ENCODE peak calls at places on chromosomes 4 and X, in six cellular contexts. G is upper lobe of left lung, E is stomach, A is AG10803, B is colonic mucosa, Y is breast epithelium. R is an unnamed sample.

GRCh38 chrX:16171944-16172343 is 4.7 kb downstream of the MAGEB17 start:
- DNase-seq in E (no peak), G (no peak), A (no peak), Y (no peak), B (no peak), R (no peak)

GRCh38 chrX:6226646-6227444 is 1.8 kb downstream of the NLGN4X start:
- DNase-seq in E (no peak), A (no peak), G (peak; percentile 62), B (no peak), Y (no peak), R (no peak)

GRCh38 chrX:139203681-139204575 is 326.6 kb upstream of the F9 start:
- DNase-seq in B (no peak), G (peak; percentile 77), E (peak; percentile 36), Y (no peak), A (peak; percentile 27), R (no peak)

GRCh38 chr4:22500128-22500611 is 15.7 kb downstream of the ADGRA3 start:
- DNase-seq in A (no peak), B (peak; percentile 58), Y (peak; percentile 58), E (peak; percentile 71), G (no peak), R (peak; percentile 28)

GRCh38 chr4:146957252-146957651 is 11.6 kb upstream of the TTC29 start:
- DNase-seq in B (no peak), G (no peak), Y (no peak), E (no peak), A (peak; percentile 88), R (peak; percentile 40)

GRCh38 chr4:48074657-48075056 is 58.1 kb downstream of the NIPAL1 start:
- DNase-seq in G (no peak), Y (no peak), E (no peak), B (no peak), A (no peak), R (no peak)

GRCh38 chrX:8629871-8630270 is 102.1 kb downstream of the ANOS1 start:
- DNase-seq in E (no peak), A (no peak), B (no peak), G (no peak), Y (no peak), R (no peak)

GRCh38 chr4:16092682-16093319 is 9.0 kb upstream of the PROM1 start:
- DNase-seq in A (no peak), B (no peak), Y (no peak), G (no peak), E (no peak), R (no peak)

DNA sequence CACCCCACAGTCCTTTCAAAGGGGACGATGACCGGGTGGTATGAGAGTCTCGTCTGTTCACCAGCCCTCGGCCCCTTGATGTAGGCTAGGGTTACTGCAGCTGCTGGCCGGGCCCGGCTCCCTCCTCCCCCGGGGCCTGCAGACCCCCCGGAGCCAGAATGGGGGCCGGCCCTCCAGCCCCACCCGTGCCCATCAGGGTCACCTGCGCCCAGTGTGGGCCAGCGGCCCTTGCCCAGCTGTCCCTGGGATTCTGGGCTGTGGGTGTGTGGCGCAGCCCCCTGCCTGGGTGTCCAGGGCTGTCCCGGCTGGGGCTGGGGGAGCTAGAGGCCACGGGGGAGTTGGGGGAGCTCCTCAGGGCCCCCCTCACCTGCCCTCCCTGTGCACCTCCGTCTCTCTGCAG is 11.8 kb downstream of the FGFRL1 start:
- DNase-seq in Y (no peak), G (peak; percentile 73), E (no peak), A (no peak), B (no peak), R (no peak)
- TF ChIP-seq CTCF in Y (no peak), G (no peak), E (no peak), A (no peak), B (no peak), R (no peak)

GRCh38 chr4:5571646-5572045 is 136.7 kb downstream of the EVC2 start:
- DNase-seq in E (no peak), B (no peak), Y (no peak), A (no peak), G (no peak), R (no peak)

GRCh38 chr4:5573965-5574364 is 134.4 kb downstream of the EVC2 start:
- DNase-seq in G (no peak), A (no peak), E (no peak), Y (no peak), B (no peak), R (no peak)

GRCh38 chr4:5572114-5572513 is 136.2 kb downstream of the EVC2 start:
- DNase-seq in Y (peak; percentile 40), B (no peak), G (no peak), A (peak; percentile 76), E (no peak), R (no peak)

GRCh38 chr4:5574386-5574785 is 134.0 kb downstream of the EVC2 start:
- DNase-seq in E (no peak), A (no peak), Y (no peak), G (no peak), B (no peak), R (no peak)

GRCh38 chr4:5572751-5573150 is 135.6 kb downstream of the EVC2 start:
- DNase-seq in A (no peak), E (no peak), Y (no peak), B (no peak), G (no peak), R (no peak)
- TF ChIP-seq CTCF in A (no peak), E (no peak), Y (no peak), B (no peak), G (no peak), R (no peak)

GRCh38 chr4:121221201-121221600 is 57.1 kb upstream of the TNIP3 start:
- DNase-seq in B (no peak), Y (no peak), G (no peak), A (no peak), E (no peak), R (no peak)
- TF ChIP-seq CTCF in B (no peak), Y (no peak), G (no peak), A (no peak), E (no peak), R (no peak)

GRCh38 chrX:153922932-153923857 is 2.9 kb downstream of the ARHGAP4 start:
- DNase-seq in A (peak; percentile 46), Y (peak; percentile 72), B (peak; percentile 64), G (no peak), E (peak; percentile 88), R (peak; percentile 74)
- TF ChIP-seq CTCF in A (peak; percentile 61), Y (peak; percentile 32), B (peak; percentile 24), G (no peak), E (no peak), R (peak; percentile 59)

DNA sequence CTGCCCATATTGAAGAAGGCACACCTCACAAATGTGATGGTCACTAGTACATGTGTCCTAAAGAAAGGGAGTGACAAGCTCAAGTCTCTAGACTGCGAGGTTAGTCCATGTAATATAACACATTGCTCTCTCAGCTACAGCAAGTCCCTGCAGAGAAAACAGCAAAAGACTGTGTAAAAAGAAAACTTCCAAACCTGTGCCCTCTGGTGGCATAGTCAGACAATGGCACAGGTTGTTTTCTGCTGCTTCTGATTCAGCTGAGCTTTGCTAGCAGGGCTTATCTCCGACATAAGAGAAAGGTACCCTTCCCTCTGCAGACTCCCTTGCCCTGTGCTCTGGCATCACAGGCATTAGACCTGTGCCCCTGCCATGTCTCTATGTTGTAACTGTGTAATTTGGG is 1.4 kb upstream of the SERPINA7 start:
- DNase-seq in A (no peak), Y (no peak), E (no peak), B (peak; percentile 19), G (no peak), R (peak; percentile 1)
- TF ChIP-seq CTCF in A (no peak), Y (peak; percentile 17), E (no peak), B (peak; percentile 38), G (no peak), R (no peak)

GRCh38 chr4:179624768-179625181 is 2182.5 kb upstream of the AGA start:
- DNase-seq in B (no peak), A (peak; percentile 0), E (peak; percentile 26), Y (no peak), G (no peak), R (peak; percentile 19)

GRCh38 chr4:179626687-179627086 is 2184.4 kb upstream of the AGA start:
- DNase-seq in G (no peak), B (no peak), A (no peak), Y (no peak), E (no peak), R (no peak)

DNA sequence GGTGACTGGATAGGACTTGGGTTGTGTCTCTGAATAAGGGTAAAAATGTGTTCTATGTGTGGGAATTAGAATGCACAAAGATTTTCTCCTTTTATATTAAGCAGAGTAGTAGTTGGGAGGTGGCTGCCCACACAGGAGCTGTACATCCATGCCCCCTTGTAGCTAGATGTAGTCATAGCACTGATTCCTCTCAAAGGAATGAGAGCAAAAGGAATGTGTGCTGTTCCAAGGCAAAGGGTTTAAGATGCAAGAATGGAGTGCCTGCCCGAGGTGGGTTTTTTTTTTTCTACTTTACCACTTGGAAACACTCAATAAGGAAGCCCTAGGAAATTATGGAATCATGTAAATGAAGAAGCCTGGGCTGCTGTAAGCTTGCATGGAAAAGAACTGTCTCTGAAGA is 2183.2 kb upstream of the AGA start:
- DNase-seq in E (no peak), A (no peak), B (no peak), G (no peak), Y (no peak), R (no peak)
- TF ChIP-seq CTCF in E (no peak), A (no peak), B (no peak), G (no peak), Y (no peak), R (no peak)

GRCh38 chr4:2962099-2962455 is 1.1 kb downstream of the NOP14 start:
- DNase-seq in A (no peak), B (peak; percentile 24), E (no peak), Y (no peak), G (no peak), R (no peak)
- TF ChIP-seq CTCF in A (no peak), B (no peak), E (no peak), Y (no peak), G (no peak), R (no peak)

GRCh38 chrX:149871940-149872339 is 9.0 kb upstream of the MAGEA8 start:
- DNase-seq in Y (no peak), E (peak; percentile 56), A (no peak), B (peak; percentile 27), G (no peak), R (peak; percentile 69)
- TF ChIP-seq CTCF in Y (no peak), E (no peak), A (no peak), B (peak; percentile 21), G (peak; percentile 28), R (peak; percentile 56)

DNA sequence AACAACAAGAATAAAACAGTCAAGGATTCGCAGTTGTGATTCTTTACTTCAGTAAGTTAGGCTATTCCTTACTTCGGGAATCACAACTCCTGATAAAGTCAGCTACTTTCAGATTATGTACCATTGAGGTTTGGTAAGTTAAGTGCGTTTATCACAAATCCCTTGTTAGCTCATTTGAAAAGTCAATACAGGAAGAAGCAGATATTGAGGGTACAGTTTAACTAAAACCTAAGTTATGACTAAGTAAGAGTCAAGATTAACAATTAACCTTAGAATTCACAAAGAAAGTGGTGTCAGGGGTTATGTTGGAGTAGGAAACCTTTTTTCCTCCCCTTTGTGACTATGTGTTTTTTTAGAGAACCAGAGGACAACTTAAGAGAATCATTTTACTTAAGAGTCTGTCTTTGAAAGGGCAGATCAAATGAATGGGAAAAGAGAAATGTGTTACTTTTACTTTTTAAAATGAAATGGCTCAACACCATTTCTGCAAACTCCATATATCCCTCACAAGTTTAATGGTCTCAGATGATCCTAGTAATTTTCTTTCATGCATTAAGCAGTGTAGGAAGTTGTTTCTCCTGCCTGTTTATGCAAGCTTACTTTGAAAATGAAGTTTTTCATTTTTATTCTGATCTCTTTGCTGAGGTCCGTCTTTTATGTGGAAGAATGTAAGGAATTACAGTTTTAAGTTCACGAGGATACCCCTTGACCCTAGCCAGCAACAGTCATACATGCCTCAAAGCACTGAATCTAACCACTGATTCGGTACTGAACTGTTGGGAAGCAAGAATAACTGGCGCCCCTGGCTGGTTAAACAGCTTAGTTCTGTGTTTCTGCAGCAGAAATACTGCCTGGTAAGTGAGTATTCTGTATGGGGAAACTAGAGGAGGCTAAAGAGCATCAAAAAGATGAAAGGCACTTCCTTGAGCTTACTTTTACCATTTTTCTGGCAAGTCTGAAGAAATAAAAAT is 211.7 kb downstream of the SLC4A4 start:
- DNase-seq in Y (no peak), A (peak; percentile 27), G (no peak), E (no peak), B (peak; percentile 35), R (peak; percentile 18)
- TF ChIP-seq CTCF in Y (no peak), A (peak; percentile 23), G (no peak), E (no peak), B (no peak), R (no peak)

R was measured in Calu3.